ENCODE peak calls at places on chromosomes 12 and 14, in eight cellular contexts. One of them, this sample, is unnamed.
A peak's percentile ranks its signal among the peaks of the same experiment; 100 is the strongest.

GRCh38 chr12:100254876-100255275 is 12.0 kb downstream of the DEPDC4 start:
- DNase-seq in HuH-7: no peak
- DNase-seq in HFFc6: peak; percentile 6
- DNase-seq in tibial artery: no peak
- DNase-seq in right lobe of liver: no peak
- DNase-seq in mucosa of descending colon: no peak
- DNase-seq in astrocyte of the cerebellum: no peak
- DNase-seq in left colon: no peak
- DNase-seq in this sample: no peak

GRCh38 chr12:109346920-109347319 is 780 bp upstream of the MYO1H start:
- DNase-seq in tibial artery: no peak
- DNase-seq in right lobe of liver: no peak
- DNase-seq in left colon: no peak
- DNase-seq in HuH-7: no peak
- DNase-seq in astrocyte of the cerebellum: no peak
- DNase-seq in HFFc6: no peak
- DNase-seq in mucosa of descending colon: no peak
- DNase-seq in this sample: no peak

GRCh38 chr14:87869619-87870583 is 123.1 kb downstream of the GALC start:
- DNase-seq in HFFc6: peak; percentile 74
- DNase-seq in left colon: no peak
- DNase-seq in right lobe of liver: no peak
- DNase-seq in mucosa of descending colon: no peak
- DNase-seq in astrocyte of the cerebellum: peak; percentile 56
- DNase-seq in tibial artery: no peak
- DNase-seq in HuH-7: no peak
- DNase-seq in this sample: no peak

GRCh38 chr14:52263190-52263589 is 4.3 kb upstream of the PTGDR start:
- DNase-seq in astrocyte of the cerebellum: no peak
- DNase-seq in tibial artery: no peak
- DNase-seq in left colon: no peak
- DNase-seq in right lobe of liver: no peak
- DNase-seq in HuH-7: no peak
- DNase-seq in mucosa of descending colon: no peak
- DNase-seq in HFFc6: no peak
- DNase-seq in this sample: no peak

GRCh38 chr14:60573943-60574496 is 65.1 kb downstream of the SIX6 start:
- DNase-seq in left colon: no peak
- DNase-seq in HuH-7: no peak
- DNase-seq in mucosa of descending colon: no peak
- DNase-seq in right lobe of liver: no peak
- DNase-seq in tibial artery: no peak
- DNase-seq in astrocyte of the cerebellum: no peak
- DNase-seq in HFFc6: no peak
- DNase-seq in this sample: no peak

GRCh38 chr14:28767239-28767850 is 758 bp downstream of the FOXG1 start:
- DNase-seq in HFFc6: no peak
- DNase-seq in mucosa of descending colon: no peak
- DNase-seq in HuH-7: no peak
- DNase-seq in tibial artery: no peak
- DNase-seq in astrocyte of the cerebellum: no peak
- DNase-seq in left colon: no peak
- DNase-seq in right lobe of liver: no peak
- DNase-seq in this sample: no peak

GRCh38 chr14:69880051-69880487 is 853 bp downstream of the SMOC1 start:
- DNase-seq in tibial artery: no peak
- DNase-seq in left colon: no peak
- DNase-seq in HuH-7: peak; percentile 33
- DNase-seq in astrocyte of the cerebellum: no peak
- DNase-seq in HFFc6: no peak
- DNase-seq in right lobe of liver: peak; percentile 73
- DNase-seq in mucosa of descending colon: no peak
- DNase-seq in this sample: no peak

GRCh38 chr12:94305293-94305957 is 154.2 kb downstream of the CEP83 start:
- DNase-seq in left colon: no peak
- DNase-seq in tibial artery: no peak
- DNase-seq in HuH-7: no peak
- DNase-seq in astrocyte of the cerebellum: peak; percentile 23
- DNase-seq in right lobe of liver: no peak
- DNase-seq in mucosa of descending colon: no peak
- DNase-seq in HFFc6: peak; percentile 13
- DNase-seq in this sample: no peak

GRCh38 chr12:53214687-53215455 is 7.8 kb upstream of the ITGB7 start:
- DNase-seq in HuH-7: no peak
- DNase-seq in astrocyte of the cerebellum: no peak
- DNase-seq in tibial artery: peak; percentile 70
- DNase-seq in mucosa of descending colon: peak; percentile 39
- DNase-seq in right lobe of liver: peak; percentile 76
- DNase-seq in HFFc6: no peak
- DNase-seq in left colon: no peak
- DNase-seq in this sample: no peak

GRCh38 chr12:11070999-11071398 is 8.9 kb upstream of the TAS2R46 start:
- DNase-seq in HFFc6: no peak
- DNase-seq in tibial artery: no peak
- DNase-seq in HuH-7: no peak
- DNase-seq in left colon: no peak
- DNase-seq in right lobe of liver: no peak
- DNase-seq in astrocyte of the cerebellum: no peak
- DNase-seq in mucosa of descending colon: no peak
- DNase-seq in this sample: no peak

GRCh38 chr12:93223440-93224426 is 154.0 kb upstream of the NUDT4 start:
- DNase-seq in tibial artery: no peak
- DNase-seq in HuH-7: no peak
- DNase-seq in mucosa of descending colon: no peak
- DNase-seq in right lobe of liver: no peak
- DNase-seq in astrocyte of the cerebellum: no peak
- DNase-seq in left colon: peak; percentile 41
- DNase-seq in HFFc6: no peak
- DNase-seq in this sample: no peak